ENCODE peak calls at places on chromosomes 11 and 22, in six cellular contexts. K, Z, Y, N, G and F are unnamed samples.

GRCh38 chr11:19164230-19164855 is 37.4 kb downstream of the CSRP3 start:
- DNase-seq in G (no peak), N (no peak), K (no peak), Z (no peak), Y (no peak), F (no peak)

GRCh38 chr11:10263929-10264328 is 30.1 kb downstream of the SBF2 start:
- DNase-seq in G (peak), Y (peak), K (peak), N (peak), Z (no peak), F (peak)

GRCh38 chr11:76162336-76163288 is 43.7 kb downstream of the WNT11 start:
- DNase-seq in G (no peak), Z (no peak), N (no peak), K (no peak), Y (no peak), F (peak)

GRCh38 chr11:77055056-77055680 is 11.6 kb upstream of the CAPN5 start:
- DNase-seq in G (no peak), N (no peak), Y (no peak), K (no peak), Z (no peak), F (no peak)

GRCh38 chr22:45975266-45976161 is 1.4 kb downstream of the WNT7B start:
- DNase-seq in Y (no peak), G (no peak), N (peak), Z (no peak), K (no peak), F (peak)

GRCh38 chr11:45538939-45539338 is 126.5 kb downstream of the CHST1 start:
- DNase-seq in K (no peak), Z (no peak), Y (no peak), N (no peak), G (no peak), F (no peak)

GRCh38 chr22:31637938-31638618 is 23.9 kb downstream of the PISD start:
- DNase-seq in Y (peak), K (no peak), N (no peak), Z (no peak), G (no peak), F (peak)

GRCh38 chr11:44066732-44067131 is 662 bp downstream of the ACCS start:
- DNase-seq in N (peak), Y (peak), K (peak), Z (no peak), G (peak), F (peak)

GRCh38 chr11:118615996-118616395 is 8.6 kb downstream of the PHLDB1 start:
- DNase-seq in Y (no peak), G (no peak), Z (no peak), N (no peak), K (no peak), F (no peak)

GRCh38 chr11:128687321-128687720 is 6.6 kb upstream of the FLI1 start:
- DNase-seq in G (no peak), Z (no peak), Y (peak), K (no peak), N (no peak), F (peak)

GRCh38 chr22:33519140-33519973 is 400.9 kb downstream of the LARGE1 start:
- DNase-seq in K (peak), N (peak), G (no peak), Y (peak), Z (peak), F (peak)

GRCh38 chr11:70522613-70523311 is 124.4 kb downstream of the CTTN start:
- DNase-seq in K (no peak), G (no peak), Z (no peak), Y (no peak), N (no peak), F (peak)

GRCh38 chr11:61680622-61681191 is 516 bp downstream of the DAGLA start:
- DNase-seq in Z (no peak), K (no peak), N (no peak), G (no peak), Y (no peak), F (no peak)

GRCh38 chr11:19728436-19728835 is 15.8 kb downstream of the NAV2 start:
- DNase-seq in N (no peak), G (no peak), Z (no peak), K (no peak), Y (peak), F (peak)